ENCODE peak calls at places on chromosomes 6 and 20, in four cellular contexts. A, H, U and O are unnamed samples.

GRCh38 chr6:44053760-44054556 is 73.3 kb downstream of the MRPL14 start:
- DNase-seq in A (no peak), H (no peak), U (peak), O (peak)

GRCh38 chr6:157040191-157040590 is 263.0 kb downstream of the ARID1B start:
- DNase-seq in A (no peak), H (no peak), U (no peak), O (no peak)

GRCh38 chr6:84645563-84646266 is 118.7 kb downstream of the TBX18 start:
- DNase-seq in A (no peak), H (no peak), U (peak), O (no peak)

GRCh38 chr20:46638367-46639274 is 12.6 kb downstream of the SLC13A3 start:
- DNase-seq in A (no peak), H (peak), U (no peak), O (peak)

GRCh38 chr20:42524058-42524457 is 665.6 kb downstream of the PTPRT start:
- DNase-seq in A (no peak), H (no peak), U (no peak), O (no peak)

GRCh38 chr6:37785002-37785687 is 34.4 kb upstream of the ZFAND3 start:
- DNase-seq in A (no peak), H (peak), U (no peak), O (peak)

GRCh38 chr6:55449219-55449618 is 122.0 kb downstream of the GFRAL start:
- DNase-seq in A (no peak), H (peak), U (no peak), O (peak)

GRCh38 chr6:14706378-14706929 is 539.4 kb upstream of the JARID2 start:
- DNase-seq in A (no peak), H (no peak), U (peak), O (no peak)

GRCh38 chr6:63272397-63272796 is 47.4 kb downstream of the LGSN start:
- DNase-seq in A (no peak), H (no peak), U (peak), O (peak)

GRCh38 chr6:10610289-10610688 is 84.1 kb downstream of the C6orf52 start:
- DNase-seq in A (no peak), H (no peak), U (peak), O (no peak)

GRCh38 chr6:169984181-169985120 is 233.0 kb downstream of the ERMARD start:
- DNase-seq in A (no peak), H (no peak), U (no peak), O (no peak)

GRCh38 chr6:43890197-43891062 is 120.4 kb downstream of the VEGFA start:
- DNase-seq in A (no peak), H (no peak), U (no peak), O (peak)

GRCh38 chr20:4944518-4944917 is 56.8 kb downstream of the SLC23A2 start:
- DNase-seq in A (no peak), H (no peak), U (peak), O (no peak)

GRCh38 chr6:123226398-123226797 is 230.4 kb downstream of the CLVS2 start:
- DNase-seq in A (no peak), H (no peak), U (no peak), O (peak)

GRCh38 chr20:24382775-24383174 is 86.7 kb upstream of the SYNDIG1 start:
- DNase-seq in A (no peak), H (peak), U (no peak), O (no peak)
- H2BK5ac ChIP-seq in A (no peak), H (no peak), U (no peak), O (no peak)

GRCh38 chr20:32516583-32516982 is 68.5 kb downstream of the NOL4L start:
- DNase-seq in A (no peak), H (no peak), U (no peak), O (no peak)
- H2BK5ac ChIP-seq in A (peak), H (no peak), U (no peak), O (no peak)

DNA sequence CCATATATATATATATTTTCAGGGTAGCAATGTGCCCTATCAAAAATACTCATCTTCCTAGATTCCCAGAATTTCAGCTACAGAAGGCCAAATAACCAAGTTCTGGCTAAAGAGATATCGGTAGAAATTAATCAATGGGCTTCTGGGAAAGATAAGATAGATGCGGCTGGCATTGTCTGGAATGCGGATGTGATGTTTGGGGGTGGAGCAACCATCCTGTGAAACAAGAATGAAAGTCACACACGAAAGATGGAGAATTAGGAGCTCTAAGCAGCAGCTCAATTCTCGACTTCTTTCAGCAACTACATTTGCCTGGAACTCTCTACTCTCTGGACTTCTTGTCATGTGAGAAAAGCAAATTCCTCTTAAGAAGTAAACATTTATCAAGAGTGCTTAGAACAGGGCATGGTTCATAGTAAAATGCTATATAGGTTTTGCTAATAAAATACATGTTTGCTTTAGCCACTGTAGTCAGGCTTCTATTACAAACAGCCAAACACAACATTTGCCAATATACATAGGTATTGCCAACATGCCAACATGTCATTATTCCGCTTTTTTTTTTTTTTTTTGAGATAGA is 90.8 kb downstream of the CLIC5 start:
- DNase-seq in A (no peak), H (no peak), U (no peak), O (peak)
- H2BK5ac ChIP-seq in A (no peak), H (no peak), U (no peak), O (no peak)

DNA sequence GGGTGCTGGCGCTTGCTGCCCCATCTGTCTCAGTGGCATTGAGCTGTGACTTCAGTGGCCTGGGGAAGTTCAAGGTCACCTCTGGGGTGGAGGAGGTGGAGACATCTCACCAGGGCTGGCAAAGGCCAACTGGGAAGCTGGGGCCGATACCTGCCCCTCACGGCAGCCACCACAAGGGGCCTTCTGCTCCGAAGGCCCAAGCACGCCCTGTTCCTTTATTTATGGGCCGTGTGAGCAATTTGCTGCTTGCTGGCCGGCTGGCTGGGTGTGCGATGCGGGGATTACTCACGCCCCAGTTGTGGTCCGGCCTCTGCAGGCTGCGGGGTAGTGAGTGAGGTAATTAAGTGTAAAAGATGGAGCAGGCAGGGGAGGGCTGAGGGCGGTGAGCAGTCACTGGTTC is 13.2 kb upstream of the SCRT2 start:
- DNase-seq in A (peak), H (peak), U (peak), O (peak)
- H2BK5ac ChIP-seq in A (no peak), H (no peak), U (no peak), O (no peak)

DNA sequence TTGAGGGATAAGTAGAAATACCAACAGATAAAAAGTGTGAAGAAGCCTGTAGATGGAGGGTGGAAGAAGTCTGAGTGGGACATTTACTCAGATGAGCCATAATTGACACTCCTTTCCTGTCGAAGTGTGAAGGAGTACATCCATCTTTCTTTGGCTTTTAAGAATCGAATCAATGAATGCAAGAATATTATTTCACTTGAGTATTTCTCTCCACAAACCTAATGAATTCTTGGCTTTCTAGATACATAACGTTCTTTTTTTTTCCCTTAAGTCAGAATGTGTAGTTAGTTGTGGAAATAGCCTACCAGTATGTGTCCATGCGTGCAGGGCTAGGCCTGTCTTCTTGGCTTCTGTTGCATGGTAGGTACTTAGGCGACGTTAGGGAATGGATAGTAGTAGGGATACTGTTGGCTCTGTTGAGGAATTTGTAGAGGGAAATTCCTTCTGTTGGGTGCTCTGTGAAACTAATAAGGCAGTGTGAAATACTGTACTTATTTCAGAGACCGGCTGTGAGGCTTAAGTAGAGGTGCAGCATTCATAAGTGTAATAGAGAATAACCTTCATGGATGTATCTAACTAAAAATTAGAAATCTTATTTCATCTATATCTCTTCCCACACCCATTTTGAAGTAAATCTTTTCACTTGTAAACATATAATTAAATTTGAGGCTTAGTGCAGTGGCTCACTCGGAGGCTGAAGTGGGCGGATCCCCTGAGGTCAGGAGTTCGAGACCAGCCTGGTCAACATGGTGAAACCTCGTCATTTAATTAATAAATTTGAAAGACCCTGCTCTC is 1.5 kb downstream of the RPS18 start:
- DNase-seq in A (no peak), H (no peak), U (no peak), O (no peak)
- H2BK5ac ChIP-seq in A (no peak), H (no peak), U (no peak), O (no peak)

GRCh38 chr6:26520840-26521484 is 17.2 kb upstream of the HMGN4 start:
- DNase-seq in A (peak), H (peak), U (peak), O (peak)
- H2BK5ac ChIP-seq in A (no peak), H (no peak), U (peak), O (no peak)

GRCh38 chr20:37520417-37520751 is 666 bp upstream of the NNAT start:
- DNase-seq in A (no peak), H (no peak), U (no peak), O (no peak)

GRCh38 chr20:37518059-37518458 is 3.0 kb upstream of the NNAT start:
- DNase-seq in A (no peak), H (no peak), U (no peak), O (no peak)

GRCh38 chr20:37518606-37519507 is 2.2 kb upstream of the NNAT start:
- DNase-seq in A (no peak), H (no peak), U (no peak), O (no peak)

GRCh38 chr20:37521091-37521771 is at the start of gene NNAT:
- DNase-seq in A (peak), H (peak), U (no peak), O (peak)

GRCh38 chr20:37519508-37520416 is 1.3 kb upstream of the NNAT start:
- DNase-seq in A (no peak), H (no peak), U (no peak), O (peak)
- H2BK5ac ChIP-seq in A (no peak), H (no peak), U (no peak), O (no peak)